ENCODE peak calls at places on chromosomes 12 and 14, in four cellular contexts. E is kidney; R is NCI-H510A; V is stimulated activated CD8-positive, alpha-beta memory T cell treated with anti-CD3 and anti-CD28 coated beads, Interleukin-12 subunit alpha, Interleukin-12 subunit beta, amount 100 ng/mL, for 4 hours. U is an unnamed sample.

GRCh38 chr14:50023671-50024490 is 92.5 kb downstream of the VCPKMT start:
- DNase-seq in E (no peak), V (no peak), R (no peak), U (peak)

GRCh38 chr12:22299294-22299912 is 35.1 kb downstream of the ST8SIA1 start:
- DNase-seq in R (no peak), V (no peak), E (no peak), U (no peak)

GRCh38 chr14:97319691-97320090 is 522.5 kb downstream of the VRK1 start:
- DNase-seq in V (no peak), E (no peak), R (no peak), U (no peak)

GRCh38 chr14:22540811-22541360 is 48.1 kb downstream of the DAD1 start:
- DNase-seq in E (no peak), R (no peak), V (no peak), U (no peak)

GRCh38 chr12:28114488-28114887 is 75.8 kb upstream of the CCDC91 start:
- DNase-seq in V (no peak), E (no peak), R (no peak), U (no peak)

GRCh38 chr12:42590324-42590934 is 883 bp upstream of the PRICKLE1 start:
- DNase-seq in R (no peak), V (no peak), E (peak), U (no peak)

GRCh38 chr12:16796168-16796567 is 190.2 kb upstream of the LMO3 start:
- DNase-seq in E (no peak), V (no peak), R (no peak), U (no peak)

GRCh38 chr12:52258335-52258901 is 16.0 kb upstream of the KRT86 start:
- DNase-seq in V (no peak), E (peak), R (no peak), U (no peak)

GRCh38 chr14:104595116-104595675 is 9.4 kb downstream of the TMEM179 start:
- DNase-seq in V (no peak), E (peak), R (no peak), U (no peak)

GRCh38 chr12:39692258-39692853 is 72.8 kb upstream of the ABCD2 start:
- DNase-seq in R (no peak), V (no peak), E (no peak), U (no peak)

GRCh38 chr14:52961060-52961639 is 10.3 kb upstream of the FERMT2 start:
- DNase-seq in V (peak), R (no peak), E (no peak), U (peak)

GRCh38 chr14:68576496-68577244 is 216.2 kb downstream of the ZFP36L1 start:
- DNase-seq in R (no peak), V (no peak), E (no peak), U (peak)

GRCh38 chr14:71524321-71524982 is 407.8 kb upstream of the RGS6 start:
- DNase-seq in E (no peak), R (no peak), V (no peak), U (no peak)

GRCh38 chr12:56040151-56040550 is 1.6 kb upstream of the RPS26 start:
- DNase-seq in E (no peak), V (no peak), R (no peak), U (no peak)